ENCODE peak calls at places on chromosomes 7 and 10, in seven cellular contexts. P is body of pancreas; W is A673; K is IMR-90; X is CD8-positive, alpha-beta T cell; V is HL-60; J is dorsolateral prefrontal cortex. H is an unnamed sample. For H3K27me3, the result is how much of the 10 kb centered on the place peaks cover.

GRCh38 chr7:106167439-106168136 is 55.5 kb upstream of the SYPL1 start:
- DNase-seq in X (no peak), V (no peak), P (no peak), W (no peak), K (no peak), J (no peak), H (no peak)

GRCh38 chr10:83677795-83678194 is 461.5 kb upstream of the GHITM start:
- DNase-seq in V (no peak), W (no peak), J (no peak), P (no peak), K (no peak), X (no peak), H (no peak)

GRCh38 chr10:28684986-28685580 is 7.8 kb downstream of the BAMBI start:
- DNase-seq in K (no peak), X (no peak), W (peak), P (no peak), V (no peak), J (no peak), H (no peak)

GRCh38 chr10:120012566-120012965 is 120.0 kb downstream of the SEC23IP start:
- DNase-seq in J (no peak), K (peak), W (no peak), X (no peak), P (no peak), V (no peak), H (no peak)

GRCh38 chr10:107166378-107166777 is 1.9 kb upstream of the SORCS1 start:
- DNase-seq in X (no peak), K (no peak), W (peak), V (no peak), P (no peak), J (no peak), H (no peak)

GRCh38 chr10:96468845-96469244 is 44.9 kb downstream of the TLL2 start:
- DNase-seq in V (no peak), P (no peak), K (no peak), W (no peak), X (no peak), J (no peak), H (no peak)

GRCh38 chr7:1671876-1672451 is 1.9 kb downstream of the ELFN1 start:
- DNase-seq in X (no peak), J (peak), P (peak), V (no peak), K (no peak), W (no peak), H (no peak)

GRCh38 chr7:86708334-86708733 is 64.6 kb downstream of the GRM3 start:
- DNase-seq in W (peak), V (no peak), K (no peak), J (peak), X (no peak), P (no peak), H (no peak)

GRCh38 chr7:88169717-88170320 is 50.0 kb downstream of the SRI start:
- DNase-seq in W (peak), X (no peak), V (no peak), J (no peak), K (peak), P (no peak), H (no peak)

GRCh38 chr7:129958643-129959479 is 6.1 kb upstream of the UBE2H start:
- DNase-seq in K (peak), X (no peak), W (no peak), V (peak), J (no peak), P (peak), H (no peak)

GRCh38 chr7:150940446-150941102 is 37.5 kb downstream of the KCNH2 start:
- DNase-seq in W (peak), J (no peak), K (no peak), X (no peak), V (no peak), P (no peak), H (no peak)

GRCh38 chr10:86813101-86813500 is 56.7 kb downstream of the BMPR1A start:
- DNase-seq in X (no peak), P (no peak), K (no peak), J (no peak), V (no peak), W (no peak), H (no peak)

GRCh38 chr10:28778524-28778923 is 101.2 kb downstream of the BAMBI start:
- DNase-seq in V (no peak), W (peak), P (no peak), K (peak), X (no peak), J (no peak), H (no peak)

GRCh38 chr7:115227473-115228235 is 305.8 kb downstream of the MDFIC start:
- DNase-seq in W (no peak), K (no peak), P (no peak), V (no peak), J (no peak), X (no peak), H (no peak)

GRCh38 chr7:15687645-15688025 is 1.2 kb upstream of the MEOX2 start:
- DNase-seq in W (peak), V (no peak), P (no peak), X (no peak), J (no peak), K (no peak), H (no peak)

GRCh38 chr7:119720541-119720940 is 552.4 kb upstream of the KCND2 start:
- DNase-seq in W (peak), V (no peak), P (no peak), J (no peak), K (peak), X (no peak), H (no peak)

GRCh38 chr10:118580702-118581101 is 14.7 kb downstream of the PRLHR start:
- DNase-seq in K (no peak), V (no peak), P (no peak), X (no peak), W (no peak), J (no peak), H (no peak)

GRCh38 chr7:3591150-3591549 is 290.1 kb downstream of the SDK1 start:
- DNase-seq in V (no peak), W (no peak), K (no peak), X (no peak), P (no peak), J (no peak), H (no peak)

GRCh38 chr7:3591944-3592343 is 290.9 kb downstream of the SDK1 start:
- DNase-seq in V (no peak), K (no peak), X (no peak), P (no peak), J (no peak), W (peak), H (no peak)

GRCh38 chr7:3589756-3590155 is 288.7 kb downstream of the SDK1 start:
- DNase-seq in X (no peak), V (no peak), P (no peak), J (no peak), W (no peak), K (no peak), H (no peak)

GRCh38 chr7:3588341-3588740 is 287.3 kb downstream of the SDK1 start:
- DNase-seq in W (no peak), J (no peak), X (no peak), K (no peak), V (no peak), P (no peak), H (no peak)

DNA sequence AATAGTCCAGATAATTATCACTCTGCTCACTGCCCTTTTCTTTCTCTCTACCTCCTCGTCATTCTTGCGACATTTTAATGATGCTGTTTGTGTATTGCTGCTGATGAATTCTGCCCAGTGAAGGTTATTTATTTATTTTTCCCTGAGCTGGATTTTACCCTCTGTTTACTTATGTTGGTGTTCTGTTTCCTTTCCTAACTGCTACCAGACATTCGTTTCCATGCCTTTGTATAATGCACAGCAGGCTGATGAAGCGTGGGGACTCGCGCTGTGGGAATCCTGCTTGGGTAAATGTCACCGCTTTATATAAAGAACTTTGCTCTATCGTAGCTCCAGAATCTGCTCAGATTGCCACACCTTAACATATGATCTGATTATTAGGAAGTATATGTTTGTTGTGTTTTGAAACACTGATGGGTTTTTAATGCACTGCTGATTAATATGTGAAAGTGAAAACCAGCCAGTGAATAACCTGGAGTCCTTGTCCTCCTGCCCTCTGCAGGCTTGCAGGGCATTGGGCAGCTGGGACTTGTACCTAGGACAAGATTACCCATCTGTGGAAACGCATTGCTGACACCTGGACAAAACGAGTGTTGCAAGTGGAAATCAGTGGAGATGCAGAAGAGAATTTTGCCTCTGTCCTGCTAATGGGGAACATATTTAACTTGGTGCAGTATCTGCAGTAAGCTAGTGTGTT is 291.5 kb downstream of the SDK1 start:
- DNase-seq in W (peak), K (peak), X (no peak), P (peak), J (no peak), V (no peak), H (no peak)
- TF ChIP-seq CTCF in W (no peak), K (no peak), X (no peak), P (no peak), J (no peak), V (no peak), H (no peak)

GRCh38 chr7:107209565-107209964 is 40.8 kb downstream of the HBP1 start:
- DNase-seq in P (no peak), W (no peak), V (no peak), K (no peak), J (no peak), X (no peak), H (no peak)

GRCh38 chr7:107207459-107207858 is 38.7 kb downstream of the HBP1 start:
- DNase-seq in K (no peak), P (no peak), W (no peak), X (no peak), J (no peak), V (no peak), H (no peak)

GRCh38 chr7:107210400-107210799 is 41.6 kb downstream of the HBP1 start:
- DNase-seq in J (no peak), P (no peak), K (no peak), V (no peak), W (no peak), X (no peak), H (no peak)

GRCh38 chr7:107208046-107208458 is 39.2 kb downstream of the HBP1 start:
- DNase-seq in X (no peak), W (no peak), J (no peak), K (peak), V (no peak), P (no peak), H (no peak)

DNA sequence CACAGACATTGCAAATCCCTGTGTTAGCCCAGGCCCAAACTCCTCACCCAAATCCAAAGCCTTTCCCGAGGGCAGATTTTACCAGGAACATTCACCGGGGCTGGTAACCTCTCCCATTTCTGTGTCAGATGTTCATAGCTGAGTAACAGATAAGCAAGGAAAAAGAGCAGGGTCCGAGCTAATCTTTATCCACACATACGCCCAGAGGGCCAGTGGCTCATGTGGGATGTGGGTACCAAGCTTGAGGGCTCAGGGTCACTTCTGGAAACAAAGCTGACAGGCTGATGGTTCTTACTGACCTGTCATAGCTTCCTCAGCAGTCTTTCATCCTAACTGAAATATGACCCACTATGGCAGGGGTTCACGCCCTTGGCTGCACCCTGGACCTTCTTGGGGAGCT is 39.8 kb downstream of the HBP1 start:
- DNase-seq in X (no peak), V (no peak), K (no peak), J (no peak), P (no peak), W (no peak), H (no peak)
- H3K27ac ChIP-seq in X (no peak), V (no peak), K (no peak), J (peak), P (no peak), W (no peak), H (no peak)

GRCh38 chr10:103280505-103280904 is 3.6 kb downstream of the INA start:
- DNase-seq in P (no peak), K (no peak), J (no peak), V (no peak), X (no peak), W (no peak), H (no peak)
- H3K27me3 ChIP-seq in P (under half), K (under half), J (under half), V (under half), X (under half), W (under half), H (half or more)

DNA sequence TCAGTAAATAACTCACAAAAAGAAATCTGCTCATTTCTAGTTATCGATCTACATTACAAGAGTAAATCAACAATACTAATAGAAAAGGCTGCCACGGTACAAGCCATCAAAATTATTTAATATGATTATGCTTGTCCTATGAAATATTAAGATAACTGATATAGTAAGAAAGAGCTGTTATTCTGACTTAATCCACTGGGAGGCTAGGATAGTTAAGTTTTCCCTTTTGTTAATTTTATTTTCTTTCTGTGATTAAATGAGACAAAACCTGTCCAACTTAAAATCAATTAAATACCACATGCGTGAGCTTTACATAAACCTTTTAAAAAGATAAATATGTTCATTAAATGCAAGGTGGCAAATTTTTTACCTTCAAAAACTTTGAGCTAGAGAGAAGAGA is 114.8 kb downstream of the LMBR1 start:
- DNase-seq in P (no peak), J (no peak), X (no peak), K (no peak), W (no peak), V (no peak), H (no peak)
- TF ChIP-seq CTCF in P (no peak), J (no peak), X (no peak), K (peak), W (no peak), V (no peak), H (no peak)

H was measured in CD4-positive, alpha-beta T cell.